ENCODE peak calls at places on chromosomes 13 and 19, in seven cellular contexts. W is HCT116, I is SK-N-SH, Y is K562, R is HepG2, C is H1, M is GM12878. K is an unnamed sample.

GRCh38 chr19:3350014-3350663 is 16.2 kb upstream of the NFIC start:
- DNase-seq in C (no peak), Y (no peak), M (no peak), I (no peak), W (no peak), R (peak), K (no peak)

GRCh38 chr13:40102854-40103253 is 447.4 kb downstream of the COG6 start:
- DNase-seq in C (no peak), I (no peak), W (peak), Y (no peak), R (peak), M (no peak), K (peak)

GRCh38 chr13:46404732-46405097 is 17.7 kb upstream of the RUBCNL start:
- DNase-seq in I (no peak), M (no peak), Y (no peak), R (no peak), C (no peak), W (no peak), K (no peak)

GRCh38 chr13:27007166-27007565 is 164.4 kb downstream of the USP12 start:
- DNase-seq in M (no peak), W (no peak), R (no peak), I (no peak), Y (no peak), C (no peak), K (no peak)

GRCh38 chr19:44476559-44477408 is 23.5 kb downstream of the ZNF180 start:
- DNase-seq in R (peak), I (no peak), M (no peak), W (no peak), Y (peak), C (no peak), K (peak)

GRCh38 chr13:42007844-42008243 is 40.6 kb upstream of the DGKH start:
- DNase-seq in W (no peak), Y (no peak), I (no peak), C (no peak), M (no peak), R (no peak), K (no peak)

GRCh38 chr13:24194447-24194846 is 33.9 kb downstream of the SPATA13 start:
- DNase-seq in Y (no peak), C (no peak), M (no peak), W (no peak), R (no peak), I (no peak), K (peak)

GRCh38 chr19:40465025-40465780 is at the start of gene BLVRB:
- DNase-seq in I (no peak), Y (no peak), C (no peak), M (no peak), R (peak), W (no peak), K (peak)

GRCh38 chr19:52673014-52673413 is 34.9 kb upstream of the ZNF83 start:
- DNase-seq in M (no peak), Y (no peak), W (no peak), I (no peak), R (no peak), C (no peak), K (no peak)

GRCh38 chr13:114105351-114106225 is 26.8 kb downstream of the RASA3 start:
- DNase-seq in I (peak), R (no peak), C (no peak), M (no peak), W (no peak), Y (no peak), K (no peak)

GRCh38 chr19:9641810-9642209 is 20.8 kb upstream of the ZNF561 start:
- DNase-seq in I (no peak), R (no peak), M (no peak), W (no peak), C (no peak), Y (no peak), K (no peak)

GRCh38 chr13:85806553-85807175 is 7.4 kb upstream of the SLITRK6 start:
- DNase-seq in M (no peak), W (peak), I (peak), R (peak), C (no peak), Y (peak), K (peak)

GRCh38 chr13:110017379-110017778 is 231.0 kb upstream of the IRS2 start:
- DNase-seq in R (no peak), Y (no peak), I (no peak), M (no peak), W (peak), C (no peak), K (peak)

GRCh38 chr19:2549701-2550191 is 73.8 kb downstream of the GADD45B start:
- DNase-seq in M (no peak), C (no peak), I (no peak), W (no peak), R (no peak), Y (no peak), K (no peak)

GRCh38 chr19:36417752-36418286 is 625 bp downstream of the ZFP82 start:
- DNase-seq in Y (no peak), R (no peak), W (no peak), C (peak), I (no peak), M (no peak), K (no peak)

GRCh38 chr19:16247353-16248182 is 49.9 kb downstream of the AP1M1 start:
- DNase-seq in W (peak), I (peak), R (peak), M (peak), Y (peak), C (peak), K (peak)

GRCh38 chr13:38415233-38415632 is 65.6 kb downstream of the UFM1 start:
- DNase-seq in I (no peak), C (no peak), W (no peak), Y (no peak), M (peak), R (no peak), K (no peak)

GRCh38 chr19:45558399-45558878 is 26.2 kb downstream of the OPA3 start:
- DNase-seq in W (peak), C (peak), R (peak), Y (peak), M (no peak), I (peak), K (peak)

GRCh38 chr13:22121340-22121739 is 450.5 kb downstream of the FGF9 start:
- DNase-seq in I (no peak), W (no peak), R (no peak), C (no peak), M (peak), Y (no peak), K (no peak)

GRCh38 chr13:44437356-44438233 is 64.0 kb downstream of the SERP2 start:
- DNase-seq in R (peak), M (no peak), I (no peak), C (no peak), W (no peak), Y (no peak), K (peak)

GRCh38 chr19:42433503-42434260 is 6.5 kb upstream of the LIPE start:
- DNase-seq in I (no peak), Y (peak), W (no peak), R (peak), M (no peak), C (peak), K (peak)

GRCh38 chr19:7912144-7912696 is 2.4 kb upstream of the TGFBR3L start:
- DNase-seq in R (no peak), M (no peak), W (no peak), I (no peak), C (no peak), Y (no peak), K (no peak)

GRCh38 chr19:45637890-45638667 is 1.1 kb downstream of the EML2 start:
- DNase-seq in Y (no peak), I (no peak), C (no peak), M (no peak), R (no peak), W (no peak), K (peak)

GRCh38 chr13:79246575-79246949 is 159.5 kb downstream of the RBM26 start:
- DNase-seq in M (no peak), I (no peak), Y (no peak), R (no peak), C (no peak), W (no peak), K (peak)

GRCh38 chr13:111474136-111475002 is 153.9 kb downstream of the TEX29 start:
- DNase-seq in R (peak), W (peak), C (peak), Y (peak), I (peak), M (no peak), K (peak)

GRCh38 chr13:69856331-69856730 is 251.3 kb upstream of the ATXN8OS start:
- DNase-seq in W (no peak), C (no peak), M (no peak), I (no peak), R (no peak), Y (no peak), K (no peak)

GRCh38 chr19:33508941-33509614 is 12.5 kb downstream of the PEPD start:
- DNase-seq in M (no peak), C (no peak), Y (no peak), W (no peak), I (no peak), R (no peak), K (no peak)

GRCh38 chr19:53332484-53332883 is 1.1 kb upstream of the ZNF845 start:
- DNase-seq in Y (no peak), C (no peak), M (no peak), W (no peak), R (no peak), I (no peak), K (peak)

GRCh38 chr19:10227215-10227971 is 3.7 kb downstream of the S1PR2 start:
- DNase-seq in W (no peak), Y (peak), M (no peak), I (peak), R (no peak), C (no peak), K (no peak)

GRCh38 chr13:38743499-38743898 is 56.6 kb downstream of the FREM2 start:
- DNase-seq in C (no peak), M (no peak), R (no peak), I (no peak), Y (no peak), W (no peak), K (no peak)

GRCh38 chr13:82569581-82569980 is 1312.7 kb downstream of the SLITRK1 start:
- DNase-seq in W (no peak), I (no peak), C (no peak), Y (no peak), M (no peak), R (no peak), K (no peak)

GRCh38 chr13:25770601-25771000 is 281.2 kb downstream of the SHISA2 start:
- DNase-seq in W (no peak), I (no peak), C (no peak), R (no peak), M (no peak), Y (no peak), K (no peak)

GRCh38 chr19:7994114-7994513 is 11.3 kb downstream of the ELAVL1 start:
- DNase-seq in R (no peak), I (no peak), C (no peak), W (no peak), M (no peak), Y (peak), K (no peak)

GRCh38 chr19:7883105-7883504 is 5.2 kb upstream of the LRRC8E start:
- DNase-seq in C (no peak), R (no peak), Y (no peak), W (no peak), M (no peak), I (no peak), K (no peak)

DNA sequence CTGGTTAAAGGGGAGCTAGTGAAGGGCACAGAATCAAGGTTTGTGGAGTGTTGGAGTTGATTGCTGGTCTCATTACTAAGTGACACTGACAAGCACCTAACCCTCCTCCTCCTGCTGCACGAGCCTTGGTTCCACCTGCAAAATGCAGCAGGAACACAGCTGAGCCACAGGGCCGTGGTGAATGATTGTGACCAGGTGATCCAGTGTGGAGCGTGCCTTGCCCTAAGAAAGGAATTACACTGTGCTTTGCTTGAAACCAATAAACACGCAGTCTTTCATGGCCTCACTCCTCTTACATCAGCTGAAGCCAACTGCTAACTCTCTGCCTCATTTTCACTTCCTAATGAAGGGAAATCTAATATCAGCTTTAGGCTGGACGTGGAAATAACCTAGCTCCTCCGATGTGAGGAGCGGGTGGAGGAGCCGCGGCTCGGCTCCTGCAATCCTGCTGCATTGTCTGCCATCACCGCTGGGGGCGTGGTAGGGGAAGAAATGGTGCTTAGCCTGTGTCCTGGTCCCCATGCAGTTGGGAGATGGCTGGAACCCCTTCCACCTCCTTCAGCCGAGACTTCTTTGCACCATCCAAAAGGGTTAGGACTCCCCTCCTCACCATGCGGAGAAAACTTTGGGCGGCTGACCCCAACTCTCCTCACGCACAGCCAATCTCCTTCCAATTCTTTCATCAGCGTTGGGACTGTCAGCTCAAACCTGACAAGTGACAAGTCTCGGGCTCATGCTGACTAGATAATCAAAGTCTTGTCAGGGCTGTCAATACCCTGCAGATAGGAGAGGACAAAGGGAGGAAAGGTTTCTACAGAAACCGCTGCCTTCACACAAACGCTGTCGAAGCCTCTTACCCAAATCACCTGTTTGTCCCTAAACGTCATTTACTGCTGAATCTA is 427.9 kb downstream of the ZNF536 start:
- DNase-seq in I (no peak), Y (peak), W (no peak), C (peak), R (peak), M (no peak), K (peak)
- TF ChIP-seq JUND in I (no peak), Y (no peak), W (no peak), C (no peak), R (no peak), M (no peak), K (no peak)

GRCh38 chr19:35279374-35279773 is 3.0 kb upstream of the HAMP start:
- DNase-seq in Y (no peak), C (no peak), I (no peak), M (no peak), W (no peak), R (no peak), K (no peak)
- TF ChIP-seq JUND in Y (no peak), C (no peak), I (no peak), M (no peak), W (no peak), R (no peak), K (no peak)

GRCh38 chr13:50989476-50989875 is 79.9 kb downstream of the RNASEH2B start:
- DNase-seq in R (peak), W (no peak), Y (peak), M (no peak), C (no peak), I (peak), K (no peak)
- TF ChIP-seq JUND in R (no peak), W (no peak), Y (no peak), M (no peak), C (no peak), I (no peak), K (no peak)

GRCh38 chr13:29703421-29703820 is 107.9 kb upstream of the SLC7A1 start:
- DNase-seq in Y (no peak), R (no peak), I (no peak), C (no peak), W (no peak), M (no peak), K (no peak)

GRCh38 chr13:29696606-29697005 is 101.1 kb upstream of the SLC7A1 start:
- DNase-seq in W (no peak), Y (no peak), M (no peak), C (no peak), R (no peak), I (no peak), K (no peak)

GRCh38 chr13:29693297-29693945 is 97.9 kb upstream of the SLC7A1 start:
- DNase-seq in M (no peak), R (no peak), C (no peak), W (no peak), I (no peak), Y (no peak), K (peak)

GRCh38 chr13:29702912-29703351 is 107.4 kb upstream of the SLC7A1 start:
- DNase-seq in M (no peak), C (no peak), Y (no peak), W (no peak), R (no peak), I (no peak), K (no peak)

GRCh38 chr13:29698106-29698505 is 102.6 kb upstream of the SLC7A1 start:
- DNase-seq in W (no peak), C (no peak), I (no peak), R (no peak), Y (no peak), M (no peak), K (no peak)
- TF ChIP-seq JUND in W (no peak), C (no peak), I (no peak), R (no peak), Y (no peak), M (no peak), K (no peak)

GRCh38 chr19:47323872-47324271 is 8.1 kb upstream of the C5AR2 start:
- DNase-seq in Y (no peak), C (no peak), R (no peak), I (peak), M (no peak), W (no peak), K (no peak)

GRCh38 chr19:47321582-47321981 is 10.4 kb upstream of the C5AR2 start:
- DNase-seq in Y (no peak), R (no peak), C (no peak), I (no peak), W (no peak), M (no peak), K (no peak)

GRCh38 chr19:47322048-47322447 is 9.9 kb upstream of the C5AR2 start:
- DNase-seq in R (no peak), I (no peak), C (no peak), W (no peak), Y (no peak), M (no peak), K (no peak)

GRCh38 chr19:47319923-47320871 is 10.5 kb downstream of the C5AR1 start:
- DNase-seq in I (no peak), Y (no peak), M (no peak), C (no peak), W (no peak), R (no peak), K (no peak)

GRCh38 chr19:47324502-47324901 is 7.5 kb upstream of the C5AR2 start:
- DNase-seq in R (no peak), M (no peak), C (no peak), Y (no peak), I (no peak), W (no peak), K (no peak)
- TF ChIP-seq JUND in R (no peak), M (no peak), C (no peak), Y (no peak), I (no peak), W (no peak), K (no peak)

GRCh38 chr19:14473073-14473790 is 1.9 kb downstream of the PTGER1 start:
- DNase-seq in I (peak), R (no peak), W (no peak), M (no peak), C (peak), Y (no peak), K (no peak)
- TF ChIP-seq JUND in I (no peak), R (no peak), W (no peak), M (no peak), C (no peak), Y (no peak), K (no peak)

K was measured in T47D.